ENCODE peak calls at places on chromosomes 12 and 14, in six cellular contexts. X is GM12878, O is HCT116, C is K562, U is HepG2, J is SK-N-SH. F is an unnamed sample.
A peak's percentile ranks its signal among the peaks of the same experiment; 100 is the strongest.

GRCh38 chr12:101823891-101824290 is 6.9 kb downstream of the GNPTAB start:
- DNase-seq in X (no peak), O (peak; percentile 33), C (peak; percentile 79), U (peak; percentile 21), J (peak; percentile 71), F (peak; percentile 55)

GRCh38 chr14:39097159-39097558 is 5.9 kb downstream of the SEC23A start:
- DNase-seq in X (no peak), O (no peak), C (no peak), U (peak; percentile 90), J (no peak), F (no peak)

GRCh38 chr12:4545195-4545594 is 6.5 kb downstream of the RAD51AP1 start:
- DNase-seq in X (no peak), O (no peak), C (no peak), U (no peak), J (no peak), F (no peak)

GRCh38 chr12:117485984-117486839 is 124.8 kb upstream of the NOS1 start:
- DNase-seq in X (no peak), O (no peak), C (no peak), U (no peak), J (no peak), F (no peak)

GRCh38 chr14:76673261-76673660 is 88.0 kb upstream of the VASH1 start:
- DNase-seq in X (no peak), O (no peak), C (no peak), U (no peak), J (no peak), F (no peak)

GRCh38 chr14:86153480-86153879 is 623.5 kb downstream of the FLRT2 start:
- DNase-seq in X (no peak), O (no peak), C (no peak), U (no peak), J (no peak), F (no peak)

GRCh38 chr12:28535216-28535615 is 345.0 kb downstream of the CCDC91 start:
- DNase-seq in X (no peak), O (no peak), C (no peak), U (no peak), J (no peak), F (no peak)

GRCh38 chr12:100295764-100296555 is 29.0 kb downstream of the SCYL2 start:
- DNase-seq in X (no peak), O (no peak), C (no peak), U (no peak), J (no peak), F (no peak)

GRCh38 chr14:104886690-104887622 is 21.9 kb downstream of the CEP170B start:
- DNase-seq in X (no peak), O (no peak), C (no peak), U (no peak), J (no peak), F (no peak)

GRCh38 chr12:15037091-15037723 is 64.4 kb downstream of the PDE6H start:
- DNase-seq in X (no peak), O (no peak), C (no peak), U (no peak), J (no peak), F (no peak)

GRCh38 chr14:72521045-72521444 is 372.9 kb downstream of the DPF3 start:
- DNase-seq in X (peak; percentile 37), O (no peak), C (no peak), U (no peak), J (no peak), F (no peak)

GRCh38 chr14:105927094-105927475 is 400.7 kb downstream of the TMEM121 start:
- DNase-seq in X (no peak), O (no peak), C (peak; percentile 0), U (no peak), J (no peak), F (no peak)

GRCh38 chr12:103665971-103666370 is 78.9 kb downstream of the STAB2 start:
- DNase-seq in X (no peak), O (no peak), C (no peak), U (no peak), J (no peak), F (no peak)

GRCh38 chr14:68501621-68502052 is 291.2 kb downstream of the ZFP36L1 start:
- DNase-seq in X (no peak), O (no peak), C (no peak), U (no peak), J (no peak), F (no peak)

GRCh38 chr12:38744056-38744455 is 161.3 kb downstream of the CPNE8 start:
- DNase-seq in X (no peak), O (no peak), C (no peak), U (no peak), J (no peak), F (no peak)

GRCh38 chr14:21748869-21749303 is 75.3 kb upstream of the OR4E1 start:
- DNase-seq in X (no peak), O (peak; percentile 32), C (peak; percentile 18), U (peak; percentile 56), J (peak; percentile 23), F (peak; percentile 15)

GRCh38 chr14:59511916-59512530 is 27.7 kb downstream of the JKAMP start:
- DNase-seq in X (no peak), O (no peak), C (peak; percentile 27), U (no peak), J (peak; percentile 61), F (no peak)

GRCh38 chr14:51395361-51395849 is 155.4 kb downstream of the TMX1 start:
- DNase-seq in X (no peak), O (no peak), C (no peak), U (no peak), J (peak; percentile 72), F (no peak)

GRCh38 chr12:61894168-61894567 is 366.0 kb upstream of the USP15 start:
- DNase-seq in X (no peak), O (no peak), C (no peak), U (no peak), J (no peak), F (no peak)

GRCh38 chr12:62581288-62582064 is 114.8 kb downstream of the MON2 start:
- DNase-seq in X (no peak), O (peak; percentile 38), C (peak; percentile 35), U (peak; percentile 28), J (peak; percentile 39), F (peak; percentile 51)

GRCh38 chr12:12705833-12706520 is 10.0 kb upstream of the GPR19 start:
- DNase-seq in X (no peak), O (no peak), C (no peak), U (no peak), J (no peak), F (no peak)

GRCh38 chr12:11860026-11860425 is 210.6 kb downstream of the ETV6 start:
- DNase-seq in X (no peak), O (no peak), C (no peak), U (no peak), J (no peak), F (no peak)

GRCh38 chr14:73718742-73719251 is 4.6 kb upstream of the PNMA1 start:
- DNase-seq in X (no peak), O (no peak), C (no peak), U (no peak), J (peak; percentile 93), F (no peak)

GRCh38 chr12:57477710-57478681 is 1.7 kb downstream of the ARHGAP9 start:
- DNase-seq in X (peak; percentile 41), O (no peak), C (peak; percentile 48), U (no peak), J (no peak), F (no peak)

GRCh38 chr14:27050195-27050594 is 452.4 kb upstream of the NOVA1 start:
- DNase-seq in X (no peak), O (no peak), C (no peak), U (no peak), J (no peak), F (no peak)

GRCh38 chr12:116898675-116899074 is 12.1 kb upstream of the FBXW8 start:
- DNase-seq in X (no peak), O (no peak), C (no peak), U (no peak), J (no peak), F (no peak)

GRCh38 chr14:69625299-69626131 is 14.1 kb downstream of the SUSD6 start:
- DNase-seq in X (peak; percentile 88), O (no peak), C (peak; percentile 24), U (no peak), J (no peak), F (no peak)

GRCh38 chr14:35539969-35540368 is 6.0 kb downstream of the INSM2 start:
- DNase-seq in X (no peak), O (no peak), C (no peak), U (no peak), J (no peak), F (no peak)

GRCh38 chr12:14946856-14947255 is 8.5 kb upstream of the ERP27 start:
- DNase-seq in X (no peak), O (no peak), C (no peak), U (no peak), J (no peak), F (no peak)

GRCh38 chr12:4293299-4293941 is 19.9 kb downstream of the CCND2 start:
- DNase-seq in X (no peak), O (no peak), C (no peak), U (no peak), J (no peak), F (no peak)

GRCh38 chr12:115570271-115570777 is 707.2 kb downstream of the MED13L start:
- DNase-seq in X (no peak), O (no peak), C (no peak), U (no peak), J (peak; percentile 72), F (peak; percentile 24)

GRCh38 chr12:80190001-80190400 is 90.7 kb downstream of the OTOGL start:
- DNase-seq in X (no peak), O (no peak), C (no peak), U (no peak), J (no peak), F (no peak)

GRCh38 chr12:80186727-80187217 is 87.4 kb downstream of the OTOGL start:
- DNase-seq in X (peak; percentile 26), O (peak; percentile 85), C (peak; percentile 47), U (peak; percentile 82), J (peak; percentile 30), F (peak; percentile 89)

GRCh38 chr12:80188566-80188965 is 89.2 kb downstream of the OTOGL start:
- DNase-seq in X (no peak), O (no peak), C (no peak), U (no peak), J (no peak), F (no peak)

GRCh38 chr12:80187660-80188090 is 88.3 kb downstream of the OTOGL start:
- DNase-seq in X (peak; percentile 40), O (no peak), C (no peak), U (no peak), J (no peak), F (no peak)

GRCh38 chr12:80189241-80189640 is 89.9 kb downstream of the OTOGL start:
- DNase-seq in X (no peak), O (no peak), C (no peak), U (no peak), J (no peak), F (no peak)
- TF ChIP-seq JUND in X (no peak), O (no peak), C (no peak), U (no peak), J (no peak), F (no peak)

GRCh38 chr12:130787445-130788410 is 51.3 kb downstream of the STX2 start:
- DNase-seq in X (no peak), O (no peak), C (no peak), U (no peak), J (no peak), F (no peak)
- TF ChIP-seq JUND in X (no peak), O (no peak), C (no peak), U (no peak), J (no peak), F (no peak)

GRCh38 chr12:96578526-96579125 is 89.2 kb downstream of the CFAP54 start:
- DNase-seq in X (peak; percentile 57), O (peak; percentile 54), C (peak; percentile 35), U (peak; percentile 48), J (peak; percentile 32), F (peak; percentile 42)
- TF ChIP-seq JUND in X (no peak), O (no peak), C (no peak), U (no peak), J (no peak), F (no peak)

GRCh38 chr14:96077983-96078686 is 39.0 kb downstream of the C14orf132 start:
- DNase-seq in X (peak; percentile 31), O (no peak), C (no peak), U (no peak), J (peak; percentile 22), F (no peak)
- TF ChIP-seq JUND in X (no peak), O (no peak), C (no peak), U (no peak), J (no peak), F (no peak)

F was measured in T47D.